ENCODE peak calls at places on chromosomes 4 and X, in ten cellular contexts. One of them, this sample, is unnamed. For H3K9me3, the result is how much of the 10 kb centered on the place peaks cover.

GRCh38 chrX:3295731-3296130 is 50.7 kb downstream of the MXRA5 start:
- DNase-seq in T-helper 17 cell: no peak
- DNase-seq in uterus: no peak
- DNase-seq in SK-N-SH: peak
- DNase-seq in WERI-Rb-1: peak
- DNase-seq in cardiac muscle cell: peak
- DNase-seq in PC-3: peak
- DNase-seq in MM.1S: no peak
- DNase-seq in endodermal cell: peak
- DNase-seq in PC-9: peak
- DNase-seq in this sample: no peak

GRCh38 chr4:98555798-98556445 is 102.5 kb downstream of the TSPAN5 start:
- DNase-seq in PC-9: no peak
- DNase-seq in endodermal cell: no peak
- DNase-seq in SK-N-SH: no peak
- DNase-seq in uterus: no peak
- DNase-seq in cardiac muscle cell: no peak
- DNase-seq in PC-3: peak
- DNase-seq in WERI-Rb-1: no peak
- DNase-seq in T-helper 17 cell: no peak
- DNase-seq in MM.1S: no peak
- DNase-seq in this sample: no peak

GRCh38 chr4:73822389-73822788 is 14.1 kb upstream of the CXCL6 start:
- DNase-seq in T-helper 17 cell: no peak
- DNase-seq in uterus: no peak
- DNase-seq in endodermal cell: no peak
- DNase-seq in SK-N-SH: no peak
- DNase-seq in PC-9: no peak
- DNase-seq in WERI-Rb-1: no peak
- DNase-seq in MM.1S: no peak
- DNase-seq in cardiac muscle cell: no peak
- DNase-seq in PC-3: peak
- DNase-seq in this sample: no peak

GRCh38 chr4:156408749-156409148 is 455.1 kb upstream of the CTSO start:
- DNase-seq in MM.1S: no peak
- DNase-seq in uterus: no peak
- DNase-seq in endodermal cell: no peak
- DNase-seq in WERI-Rb-1: no peak
- DNase-seq in PC-9: no peak
- DNase-seq in T-helper 17 cell: no peak
- DNase-seq in PC-3: peak
- DNase-seq in cardiac muscle cell: no peak
- DNase-seq in SK-N-SH: no peak
- DNase-seq in this sample: no peak

GRCh38 chr4:38894340-38894982 is 26.9 kb downstream of the FAM114A1 start:
- DNase-seq in SK-N-SH: no peak
- DNase-seq in MM.1S: no peak
- DNase-seq in PC-3: peak
- DNase-seq in uterus: no peak
- DNase-seq in WERI-Rb-1: no peak
- DNase-seq in PC-9: no peak
- DNase-seq in cardiac muscle cell: no peak
- DNase-seq in T-helper 17 cell: no peak
- DNase-seq in endodermal cell: no peak
- DNase-seq in this sample: no peak

GRCh38 chr4:81164623-81165416 is 50.2 kb downstream of the PRKG2 start:
- DNase-seq in endodermal cell: no peak
- DNase-seq in PC-9: peak
- DNase-seq in MM.1S: no peak
- DNase-seq in cardiac muscle cell: no peak
- DNase-seq in PC-3: peak
- DNase-seq in uterus: no peak
- DNase-seq in WERI-Rb-1: no peak
- DNase-seq in T-helper 17 cell: no peak
- DNase-seq in SK-N-SH: no peak
- DNase-seq in this sample: peak

GRCh38 chr4:40193018-40193571 is 3.7 kb upstream of the RHOH start:
- DNase-seq in uterus: no peak
- DNase-seq in SK-N-SH: no peak
- DNase-seq in PC-9: no peak
- DNase-seq in PC-3: no peak
- DNase-seq in endodermal cell: no peak
- DNase-seq in WERI-Rb-1: no peak
- DNase-seq in cardiac muscle cell: no peak
- DNase-seq in MM.1S: peak
- DNase-seq in T-helper 17 cell: no peak
- DNase-seq in this sample: no peak

GRCh38 chr4:110287130-110287529 is 88.7 kb upstream of the ELOVL6 start:
- DNase-seq in uterus: no peak
- DNase-seq in T-helper 17 cell: no peak
- DNase-seq in SK-N-SH: no peak
- DNase-seq in PC-9: peak
- DNase-seq in PC-3: peak
- DNase-seq in WERI-Rb-1: no peak
- DNase-seq in MM.1S: peak
- DNase-seq in endodermal cell: no peak
- DNase-seq in cardiac muscle cell: no peak
- DNase-seq in this sample: no peak

DNA sequence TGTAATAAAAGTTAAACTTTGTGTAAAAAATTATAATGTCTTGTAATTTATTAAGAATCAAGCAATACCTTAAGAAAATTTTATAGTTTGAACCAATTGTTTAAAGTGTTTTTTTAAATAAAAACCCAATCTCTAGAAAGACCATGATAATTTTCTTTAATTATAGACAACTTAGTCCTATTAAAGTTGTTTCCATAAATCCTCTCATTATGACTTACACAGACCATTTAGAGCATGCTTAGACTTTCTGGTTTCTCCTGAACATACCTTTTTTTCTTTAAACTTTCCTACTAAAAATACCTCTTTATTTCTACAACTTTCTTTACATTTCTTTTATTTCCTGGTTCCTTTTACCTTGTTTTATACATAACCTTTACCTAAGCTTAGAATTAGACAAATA is 837.4 kb downstream of the PCDH19 start:
- DNase-seq in endodermal cell: no peak
- DNase-seq in cardiac muscle cell: no peak
- DNase-seq in uterus: no peak
- DNase-seq in MM.1S: no peak
- DNase-seq in PC-3: no peak
- DNase-seq in WERI-Rb-1: no peak
- DNase-seq in SK-N-SH: no peak
- DNase-seq in T-helper 17 cell: no peak
- DNase-seq in PC-9: no peak
- DNase-seq in this sample: no peak
- H3K9me3 ChIP-seq in endodermal cell: under half
- H3K9me3 ChIP-seq in cardiac muscle cell: under half
- H3K9me3 ChIP-seq in uterus: under half
- H3K9me3 ChIP-seq in MM.1S: under half
- H3K9me3 ChIP-seq in PC-3: under half
- H3K9me3 ChIP-seq in WERI-Rb-1: under half
- H3K9me3 ChIP-seq in SK-N-SH: under half
- H3K9me3 ChIP-seq in T-helper 17 cell: under half
- H3K9me3 ChIP-seq in PC-9: under half
- H3K9me3 ChIP-seq in this sample: under half

GRCh38 chr4:4618846-4619245 is 77.0 kb upstream of the STX18 start:
- DNase-seq in SK-N-SH: no peak
- DNase-seq in T-helper 17 cell: no peak
- DNase-seq in WERI-Rb-1: no peak
- DNase-seq in PC-3: no peak
- DNase-seq in PC-9: no peak
- DNase-seq in endodermal cell: no peak
- DNase-seq in MM.1S: no peak
- DNase-seq in uterus: no peak
- DNase-seq in cardiac muscle cell: no peak
- DNase-seq in this sample: no peak

GRCh38 chr4:4613641-4614286 is 71.9 kb upstream of the STX18 start:
- DNase-seq in PC-3: no peak
- DNase-seq in MM.1S: no peak
- DNase-seq in uterus: no peak
- DNase-seq in cardiac muscle cell: no peak
- DNase-seq in WERI-Rb-1: no peak
- DNase-seq in T-helper 17 cell: no peak
- DNase-seq in PC-9: no peak
- DNase-seq in endodermal cell: no peak
- DNase-seq in SK-N-SH: no peak
- DNase-seq in this sample: no peak

GRCh38 chr4:4613126-4613465 is 71.2 kb upstream of the STX18 start:
- DNase-seq in SK-N-SH: no peak
- DNase-seq in endodermal cell: no peak
- DNase-seq in MM.1S: no peak
- DNase-seq in cardiac muscle cell: no peak
- DNase-seq in T-helper 17 cell: no peak
- DNase-seq in PC-3: no peak
- DNase-seq in uterus: no peak
- DNase-seq in PC-9: no peak
- DNase-seq in WERI-Rb-1: no peak
- DNase-seq in this sample: no peak

GRCh38 chr4:4610672-4611071 is 68.8 kb upstream of the STX18 start:
- DNase-seq in PC-9: no peak
- DNase-seq in endodermal cell: no peak
- DNase-seq in cardiac muscle cell: no peak
- DNase-seq in uterus: no peak
- DNase-seq in MM.1S: no peak
- DNase-seq in T-helper 17 cell: no peak
- DNase-seq in PC-3: no peak
- DNase-seq in SK-N-SH: no peak
- DNase-seq in WERI-Rb-1: peak
- DNase-seq in this sample: no peak

GRCh38 chr4:4614925-4615678 is 73.3 kb upstream of the STX18 start:
- DNase-seq in PC-3: no peak
- DNase-seq in endodermal cell: no peak
- DNase-seq in T-helper 17 cell: no peak
- DNase-seq in MM.1S: no peak
- DNase-seq in uterus: peak
- DNase-seq in PC-9: no peak
- DNase-seq in SK-N-SH: no peak
- DNase-seq in WERI-Rb-1: no peak
- DNase-seq in cardiac muscle cell: no peak
- DNase-seq in this sample: no peak
- H3K9me3 ChIP-seq in PC-3: under half
- H3K9me3 ChIP-seq in endodermal cell: under half
- H3K9me3 ChIP-seq in T-helper 17 cell: under half
- H3K9me3 ChIP-seq in MM.1S: under half
- H3K9me3 ChIP-seq in uterus: under half
- H3K9me3 ChIP-seq in PC-9: under half
- H3K9me3 ChIP-seq in SK-N-SH: under half
- H3K9me3 ChIP-seq in WERI-Rb-1: under half
- H3K9me3 ChIP-seq in cardiac muscle cell: under half
- H3K9me3 ChIP-seq in this sample: under half

GRCh38 chr4:157781361-157781760 is 391.5 kb downstream of the GASK1B start:
- DNase-seq in PC-9: no peak
- DNase-seq in PC-3: no peak
- DNase-seq in MM.1S: no peak
- DNase-seq in T-helper 17 cell: no peak
- DNase-seq in uterus: no peak
- DNase-seq in WERI-Rb-1: no peak
- DNase-seq in endodermal cell: no peak
- DNase-seq in SK-N-SH: no peak
- DNase-seq in cardiac muscle cell: no peak
- DNase-seq in this sample: no peak

GRCh38 chr4:157779084-157779483 is 393.7 kb downstream of the GASK1B start:
- DNase-seq in endodermal cell: no peak
- DNase-seq in cardiac muscle cell: peak
- DNase-seq in PC-3: no peak
- DNase-seq in PC-9: no peak
- DNase-seq in SK-N-SH: no peak
- DNase-seq in T-helper 17 cell: no peak
- DNase-seq in WERI-Rb-1: no peak
- DNase-seq in uterus: no peak
- DNase-seq in MM.1S: no peak
- DNase-seq in this sample: no peak

GRCh38 chr4:157775971-157776370 is 396.9 kb downstream of the GASK1B start:
- DNase-seq in PC-3: no peak
- DNase-seq in endodermal cell: no peak
- DNase-seq in T-helper 17 cell: no peak
- DNase-seq in cardiac muscle cell: no peak
- DNase-seq in WERI-Rb-1: no peak
- DNase-seq in uterus: no peak
- DNase-seq in SK-N-SH: no peak
- DNase-seq in PC-9: no peak
- DNase-seq in MM.1S: no peak
- DNase-seq in this sample: no peak

DNA sequence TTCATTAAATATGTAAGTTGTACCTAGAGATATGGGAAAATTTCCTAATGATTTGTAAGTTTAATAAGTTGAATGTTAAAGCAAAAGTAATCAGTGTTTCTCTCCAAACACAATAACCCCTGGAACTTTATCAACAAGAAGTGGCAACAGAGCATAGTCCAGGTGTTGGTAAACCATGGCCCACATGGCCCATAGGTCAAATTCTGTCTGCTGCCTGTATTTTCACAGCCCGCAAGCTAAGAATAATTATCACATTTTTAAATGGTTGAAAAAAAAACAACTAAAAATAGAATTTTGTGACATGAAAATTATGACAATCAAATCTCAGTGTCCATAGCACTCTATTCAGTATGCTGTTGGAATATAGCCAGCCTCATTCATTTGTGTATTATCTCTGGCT is 395.9 kb downstream of the GASK1B start:
- DNase-seq in WERI-Rb-1: no peak
- DNase-seq in PC-3: no peak
- DNase-seq in MM.1S: no peak
- DNase-seq in cardiac muscle cell: no peak
- DNase-seq in endodermal cell: no peak
- DNase-seq in uterus: no peak
- DNase-seq in T-helper 17 cell: no peak
- DNase-seq in PC-9: no peak
- DNase-seq in SK-N-SH: no peak
- DNase-seq in this sample: no peak
- H3K9me3 ChIP-seq in WERI-Rb-1: under half
- H3K9me3 ChIP-seq in PC-3: under half
- H3K9me3 ChIP-seq in MM.1S: under half
- H3K9me3 ChIP-seq in cardiac muscle cell: under half
- H3K9me3 ChIP-seq in endodermal cell: under half
- H3K9me3 ChIP-seq in uterus: under half
- H3K9me3 ChIP-seq in T-helper 17 cell: under half
- H3K9me3 ChIP-seq in PC-9: under half
- H3K9me3 ChIP-seq in SK-N-SH: under half
- H3K9me3 ChIP-seq in this sample: under half

DNA sequence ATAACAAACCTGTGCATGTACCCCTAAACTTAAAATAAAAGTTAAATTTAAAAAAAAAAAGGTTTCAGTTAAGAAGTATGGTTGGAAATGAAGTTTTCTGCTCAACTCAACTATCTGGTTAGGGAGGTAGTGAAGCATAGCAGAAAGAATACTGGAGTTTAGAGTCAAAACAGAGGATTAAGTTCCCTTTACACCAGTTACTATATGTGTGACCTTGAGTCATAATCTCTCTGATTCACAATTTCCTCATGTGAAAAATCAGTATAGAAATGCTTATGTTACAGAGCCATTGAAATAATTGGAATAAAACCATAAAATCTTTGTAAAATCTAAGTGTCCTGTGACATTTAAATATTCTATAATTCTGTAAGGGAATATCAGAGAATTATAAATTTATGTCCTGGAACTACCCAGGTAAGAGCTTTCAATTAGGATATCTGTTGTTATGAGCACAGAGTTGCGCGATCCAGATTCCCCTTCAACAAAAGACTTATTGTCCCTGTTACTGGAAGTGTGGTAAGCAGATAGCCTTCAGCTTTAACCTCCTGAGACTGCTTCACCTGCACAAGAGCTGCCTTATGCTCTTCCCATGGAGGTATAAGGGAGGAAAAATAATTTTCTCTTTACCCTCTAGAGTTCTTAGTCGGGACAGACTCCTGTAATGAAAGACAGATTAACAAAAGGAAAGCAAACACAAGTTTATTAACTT is 203.8 kb upstream of the NRK start:
- DNase-seq in T-helper 17 cell: no peak
- DNase-seq in WERI-Rb-1: no peak
- DNase-seq in cardiac muscle cell: no peak
- DNase-seq in uterus: no peak
- DNase-seq in endodermal cell: no peak
- DNase-seq in PC-3: peak
- DNase-seq in SK-N-SH: no peak
- DNase-seq in MM.1S: no peak
- DNase-seq in PC-9: no peak
- DNase-seq in this sample: no peak
- H3K9me3 ChIP-seq in T-helper 17 cell: under half
- H3K9me3 ChIP-seq in WERI-Rb-1: under half
- H3K9me3 ChIP-seq in cardiac muscle cell: under half
- H3K9me3 ChIP-seq in uterus: under half
- H3K9me3 ChIP-seq in endodermal cell: under half
- H3K9me3 ChIP-seq in PC-3: under half
- H3K9me3 ChIP-seq in SK-N-SH: under half
- H3K9me3 ChIP-seq in MM.1S: under half
- H3K9me3 ChIP-seq in PC-9: under half
- H3K9me3 ChIP-seq in this sample: under half